ENCODE peak calls at places on chromosomes 3 and 15, in seven cellular contexts. E, R, N, X, M, Y and T are unnamed samples.

GRCh38 chr3:141454906-141455602 is 31.8 kb upstream of the RASA2 start:
- DNase-seq in E (peak; percentile 88), R (no peak), N (peak; percentile 88), X (peak; percentile 93), M (peak; percentile 73), Y (peak; percentile 83), T (peak; percentile 63)

GRCh38 chr3:187188931-187189330 is 8.4 kb upstream of the RTP1 start:
- DNase-seq in E (no peak), R (no peak), N (no peak), X (no peak), M (no peak), Y (no peak), T (peak; percentile 31)

GRCh38 chr3:64000446-64001055 is 22.7 kb downstream of the PSMD6 start:
- DNase-seq in E (peak; percentile 41), R (no peak), N (no peak), X (no peak), M (no peak), Y (no peak), T (no peak)

GRCh38 chr3:126412841-126413692 is 18.4 kb downstream of the CFAP100 start:
- DNase-seq in E (no peak), R (no peak), N (no peak), X (no peak), M (peak; percentile 37), Y (no peak), T (no peak)

GRCh38 chr3:189132125-189132744 is 39.5 kb upstream of the TPRG1 start:
- DNase-seq in E (no peak), R (peak; percentile 41), N (peak; percentile 22), X (peak; percentile 71), M (no peak), Y (peak; percentile 92), T (peak; percentile 75)

GRCh38 chr3:71536376-71536965 is 47.1 kb downstream of the FOXP1 start:
- DNase-seq in E (no peak), R (no peak), N (no peak), X (peak; percentile 69), M (no peak), Y (peak; percentile 85), T (peak; percentile 51)

GRCh38 chr15:27725733-27726132 is 373.4 kb downstream of the OCA2 start:
- DNase-seq in E (no peak), R (no peak), N (no peak), X (no peak), M (no peak), Y (no peak), T (no peak)

GRCh38 chr3:36373084-36373483 is 7.2 kb upstream of the STAC start:
- DNase-seq in E (no peak), R (peak; percentile 27), N (no peak), X (peak; percentile 40), M (no peak), Y (peak; percentile 91), T (peak; percentile 89)

GRCh38 chr15:20356444-20357138 is 185.0 kb downstream of the GOLGA6L6 start:
- DNase-seq in E (peak; percentile 64), R (no peak), N (peak; percentile 77), X (no peak), M (peak; percentile 90), Y (no peak), T (no peak)

GRCh38 chr3:97979610-97980009 is 7.4 kb upstream of the RIOX2 start:
- DNase-seq in E (peak; percentile 40), R (no peak), N (peak; percentile 4), X (no peak), M (peak; percentile 71), Y (no peak), T (no peak)

GRCh38 chr3:133490468-133491351 is 82.8 kb upstream of the CDV3 start:
- DNase-seq in E (no peak), R (no peak), N (no peak), X (no peak), M (no peak), Y (no peak), T (no peak)

GRCh38 chr15:38389924-38390542 is 63.9 kb upstream of the FAM98B start:
- DNase-seq in E (peak; percentile 80), R (no peak), N (peak; percentile 50), X (peak; percentile 65), M (peak; percentile 90), Y (peak; percentile 62), T (peak; percentile 28)

GRCh38 chr3:187040637-187041361 is 98.5 kb downstream of the RPL39L start:
- DNase-seq in E (no peak), R (no peak), N (peak; percentile 38), X (peak; percentile 66), M (no peak), Y (peak; percentile 21), T (no peak)

GRCh38 chr3:130946876-130947275 is 53.0 kb downstream of the ATP2C1 start:
- DNase-seq in E (no peak), R (no peak), N (no peak), X (no peak), M (no peak), Y (no peak), T (no peak)

GRCh38 chr3:31196881-31197364 is 302.5 kb upstream of the GADL1 start:
- DNase-seq in E (peak; percentile 25), R (no peak), N (no peak), X (peak; percentile 87), M (peak; percentile 50), Y (peak; percentile 74), T (peak; percentile 47)

GRCh38 chr15:89409993-89410767 is 75.6 kb upstream of the POLG start:
- DNase-seq in E (no peak), R (no peak), N (no peak), X (no peak), M (no peak), Y (no peak), T (no peak)

GRCh38 chr15:89406756-89407650 is 72.4 kb upstream of the POLG start:
- DNase-seq in E (peak; percentile 85), R (no peak), N (no peak), X (no peak), M (peak; percentile 90), Y (no peak), T (no peak)

GRCh38 chr15:89406218-89406716 is 71.6 kb upstream of the POLG start:
- DNase-seq in E (no peak), R (no peak), N (no peak), X (no peak), M (peak; percentile 59), Y (no peak), T (no peak)

GRCh38 chr15:89409184-89409992 is 74.8 kb upstream of the POLG start:
- DNase-seq in E (no peak), R (no peak), N (no peak), X (no peak), M (peak; percentile 68), Y (no peak), T (no peak)

DNA sequence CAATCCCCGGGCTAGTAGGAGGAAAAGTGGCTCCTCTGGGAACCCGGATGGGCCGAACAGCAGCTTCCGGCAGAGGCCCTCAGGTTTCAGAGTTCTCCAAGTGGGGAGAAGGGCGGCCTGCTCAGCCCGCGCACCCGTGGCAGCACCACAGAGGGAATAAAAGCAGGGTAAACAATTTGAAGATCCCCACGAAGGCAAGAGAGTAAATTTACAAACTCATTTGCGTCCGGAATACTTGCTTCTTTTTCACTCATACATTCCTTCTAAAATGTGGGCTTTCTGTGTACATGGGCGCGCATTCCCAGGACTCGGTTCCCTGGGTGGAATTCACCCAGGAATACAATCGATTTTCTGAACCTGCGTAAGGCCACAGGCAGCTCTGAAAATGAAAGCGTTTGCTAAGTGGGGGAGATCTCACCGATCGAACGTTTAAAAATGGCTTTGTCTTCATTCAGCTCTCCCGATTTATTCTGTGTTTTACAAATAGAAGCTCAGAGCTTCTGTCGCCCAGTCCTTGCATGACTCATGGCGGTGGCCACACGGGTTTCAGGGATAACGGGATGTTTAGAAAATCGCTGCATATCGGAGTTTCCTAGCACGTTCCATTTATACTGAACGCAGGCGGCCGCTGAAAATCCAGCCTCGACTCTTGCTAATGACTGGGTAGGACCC is 74.0 kb upstream of the POLG start:
- DNase-seq in E (no peak), R (no peak), N (no peak), X (no peak), M (no peak), Y (peak; percentile 21), T (no peak)
- H3K4me3 ChIP-seq in E (peak overlapping the region; percentile 45), R (peak overlapping the region; percentile 47), N (no peak overlapping the region), X (no peak overlapping the region), M (no peak overlapping the region), Y (no peak overlapping the region), T (peak overlapping the region; percentile 28)

GRCh38 chr3:161694682-161695586 is 198.3 kb downstream of the OTOL1 start:
- DNase-seq in E (no peak), R (no peak), N (no peak), X (no peak), M (no peak), Y (no peak), T (no peak)
- TF ChIP-seq CTCF in E (no peak), R (no peak), N (no peak), X (no peak), M (no peak), Y (no peak), T (no peak)

GRCh38 chr15:48641416-48641815 is 4.1 kb downstream of the FBN1 start:
- DNase-seq in E (peak; percentile 26), R (no peak), N (peak; percentile 9), X (peak; percentile 29), M (no peak), Y (peak; percentile 51), T (no peak)

GRCh38 chr15:48643776-48644497 is 1.6 kb downstream of the FBN1 start:
- DNase-seq in E (no peak), R (no peak), N (no peak), X (no peak), M (no peak), Y (no peak), T (no peak)

GRCh38 chr15:48643236-48643635 is 2.3 kb downstream of the FBN1 start:
- DNase-seq in E (no peak), R (no peak), N (no peak), X (no peak), M (no peak), Y (no peak), T (no peak)

GRCh38 chr15:48644498-48644826 is 1.0 kb downstream of the FBN1 start:
- DNase-seq in E (no peak), R (no peak), N (no peak), X (no peak), M (no peak), Y (peak; percentile 47), T (no peak)

DNA sequence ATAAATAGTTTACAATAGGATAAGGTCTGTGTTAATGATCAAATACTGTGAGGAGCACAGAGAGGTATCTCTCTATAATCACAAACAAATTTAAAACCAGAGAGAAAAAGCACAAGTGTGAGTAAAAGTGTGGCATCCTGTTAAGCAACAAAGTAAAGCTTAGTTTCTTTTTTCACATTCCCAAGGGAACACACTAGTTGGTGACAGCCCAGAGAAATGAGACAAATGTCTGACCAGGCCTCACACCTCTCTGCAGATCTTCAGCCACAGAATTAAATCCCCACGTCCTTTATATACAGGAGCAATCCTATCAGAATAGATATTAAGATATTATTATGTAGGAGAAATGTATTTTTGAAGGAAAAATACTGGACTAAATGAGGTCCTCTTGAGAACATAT is 2.7 kb downstream of the FBN1 start:
- DNase-seq in E (no peak), R (no peak), N (no peak), X (no peak), M (no peak), Y (no peak), T (no peak)
- H3K4me3 ChIP-seq in E (no peak overlapping the region), R (peak overlapping the region; percentile 90), N (no peak overlapping the region), X (no peak overlapping the region), M (peak overlapping the region; percentile 31), Y (peak overlapping the region; percentile 97), T (peak overlapping the region; percentile 78)

DNA sequence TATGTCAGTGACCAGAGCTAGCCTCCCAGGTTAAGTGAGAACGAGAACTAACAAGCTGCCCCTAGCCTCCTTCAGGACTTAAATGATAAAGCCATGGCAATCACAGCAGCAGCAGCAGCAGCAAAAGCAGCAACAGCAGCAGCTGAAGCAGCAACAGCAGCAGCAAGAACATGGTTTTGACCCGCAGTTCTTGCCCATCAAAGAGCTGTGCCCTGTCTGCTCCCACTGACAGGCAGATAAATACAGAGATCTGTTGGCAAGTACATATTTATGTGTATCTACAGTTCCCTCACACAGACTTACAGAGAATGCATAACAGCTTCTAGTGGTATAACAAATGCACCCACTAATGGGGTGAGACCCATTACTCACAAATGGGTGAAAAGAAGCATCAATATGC is 316.1 kb downstream of the TIGIT start:
- DNase-seq in E (no peak), R (no peak), N (no peak), X (no peak), M (peak; percentile 50), Y (no peak), T (no peak)
- TF ChIP-seq CTCF in E (no peak), R (no peak), N (no peak), X (no peak), M (no peak), Y (no peak), T (no peak)